ENCODE peak calls at places on chromosomes 16 and 17, in nine cellular contexts. H, A, F, C, V, T, L, B and W are unnamed samples.

GRCh38 chr17:48871551-48872351 is 20.8 kb upstream of the ATP5MC1 start:
- DNase-seq in H (no peak), A (peak; percentile 40), F (no peak), C (no peak), V (peak; percentile 85), T (peak; percentile 92), L (no peak), B (no peak), W (no peak)

GRCh38 chr17:75642221-75643032 is 9.2 kb downstream of the SMIM5 start:
- DNase-seq in H (no peak), A (no peak), F (peak; percentile 55), C (no peak), V (peak; percentile 72), T (peak; percentile 81), L (no peak), B (no peak), W (no peak)

GRCh38 chr16:53530046-53530445 is 27.0 kb upstream of the AKTIP start:
- DNase-seq in H (no peak), A (no peak), F (no peak), C (no peak), V (no peak), T (no peak), L (no peak), B (no peak), W (no peak)

GRCh38 chr17:80002690-80003490 is 32.8 kb downstream of the TBC1D16 start:
- DNase-seq in H (no peak), A (no peak), F (no peak), C (no peak), V (no peak), T (peak; percentile 78), L (no peak), B (no peak), W (no peak)

GRCh38 chr17:76370261-76370993 is 14.0 kb upstream of the SPHK1 start:
- DNase-seq in H (no peak), A (peak; percentile 98), F (peak; percentile 50), C (no peak), V (no peak), T (no peak), L (no peak), B (no peak), W (no peak)

GRCh38 chr17:2735896-2736295 is 13.6 kb downstream of the CCDC92B start:
- DNase-seq in H (no peak), A (no peak), F (no peak), C (no peak), V (no peak), T (peak; percentile 30), L (no peak), B (no peak), W (no peak)

GRCh38 chr17:81193051-81193410 is 27.0 kb upstream of the AATK start:
- DNase-seq in H (no peak), A (no peak), F (no peak), C (no peak), V (no peak), T (no peak), L (no peak), B (no peak), W (no peak)

GRCh38 chr16:22055881-22056280 is 36.5 kb upstream of the VWA3A start:
- DNase-seq in H (no peak), A (no peak), F (no peak), C (no peak), V (no peak), T (no peak), L (no peak), B (no peak), W (no peak)

GRCh38 chr16:50641818-50642187 is 39.3 kb downstream of the SNX20 start:
- DNase-seq in H (no peak), A (no peak), F (no peak), C (no peak), V (no peak), T (no peak), L (no peak), B (no peak), W (no peak)

GRCh38 chr17:49836111-49837030 is 11.5 kb downstream of the TAC4 start:
- DNase-seq in H (no peak), A (peak; percentile 79), F (peak; percentile 57), C (no peak), V (no peak), T (no peak), L (no peak), B (no peak), W (no peak)

GRCh38 chr16:30046588-30046987 is 15.5 kb upstream of the TLCD3B start:
- DNase-seq in H (no peak), A (no peak), F (no peak), C (no peak), V (no peak), T (no peak), L (no peak), B (no peak), W (no peak)

GRCh38 chr17:81980752-81981239 is 3.4 kb downstream of the ASPSCR1 start:
- DNase-seq in H (no peak), A (peak; percentile 18), F (no peak), C (no peak), V (no peak), T (no peak), L (no peak), B (no peak), W (no peak)